ENCODE peak calls at places on chromosome 1, in nine cellular contexts. S is astrocyte, E is foreskin keratinocyte, V is hepatocyte, I is esophagus squamous epithelium, R is keratinocyte, P is Peyer's patch, J is ovary, U is breast epithelium. W is an unnamed sample.

GRCh38 chr1:184150776-184151531 is 99.4 kb downstream of the TSEN15 start:
- DNase-seq in E (no peak), P (no peak), S (peak; percentile 74), U (no peak), V (no peak), R (no peak), J (no peak), I (no peak), W (no peak)

GRCh38 chr1:1359668-1360468 is 1.5 kb upstream of the MXRA8 start:
- DNase-seq in P (no peak), R (no peak), I (no peak), J (peak; percentile 53), U (peak; percentile 74), S (peak; percentile 78), E (no peak), V (peak; percentile 61), W (no peak)

GRCh38 chr1:151536499-151536898 is 3.6 kb upstream of the TUFT1 start:
- DNase-seq in U (no peak), R (no peak), I (no peak), V (no peak), P (no peak), J (no peak), S (no peak), E (no peak), W (no peak)

GRCh38 chr1:9842073-9842711 is 18.4 kb upstream of the CLSTN1 start:
- DNase-seq in S (no peak), U (no peak), E (no peak), I (no peak), R (no peak), V (peak; percentile 7), P (peak; percentile 28), J (no peak), W (no peak)

GRCh38 chr1:190453550-190453949 is 24.1 kb downstream of the BRINP3 start:
- DNase-seq in P (no peak), V (no peak), E (no peak), J (no peak), I (no peak), R (no peak), U (no peak), S (no peak), W (peak; percentile 16)

GRCh38 chr1:56414728-56415224 is 164.6 kb downstream of the PLPP3 start:
- DNase-seq in P (no peak), I (no peak), U (no peak), J (no peak), V (peak; percentile 68), R (no peak), E (no peak), S (no peak), W (peak; percentile 25)

GRCh38 chr1:231139659-231140650 is 21.9 kb upstream of the TRIM67 start:
- DNase-seq in V (peak; percentile 26), U (peak; percentile 43), R (no peak), J (no peak), E (peak; percentile 36), S (peak; percentile 99), P (no peak), I (no peak), W (no peak)

GRCh38 chr1:77031101-77031662 is 163.9 kb downstream of the ST6GALNAC5 start:
- DNase-seq in P (no peak), V (peak; percentile 40), I (no peak), U (no peak), R (no peak), E (peak; percentile 57), S (peak; percentile 42), J (no peak), W (peak; percentile 21)

GRCh38 chr1:21677168-21677567 is 8.0 kb upstream of the RAP1GAP start:
- DNase-seq in S (no peak), R (no peak), J (no peak), V (no peak), I (no peak), E (no peak), P (no peak), U (peak; percentile 8), W (no peak)

GRCh38 chr1:161946071-161946987 is 77.3 kb downstream of the OLFML2B start:
- DNase-seq in U (no peak), J (no peak), V (no peak), S (peak; percentile 83), I (no peak), R (no peak), P (no peak), E (no peak), W (no peak)

GRCh38 chr1:184945678-184946412 is 28.5 kb downstream of the NIBAN1 start:
- DNase-seq in P (no peak), S (no peak), J (no peak), I (no peak), V (no peak), E (no peak), U (no peak), R (no peak), W (no peak)

GRCh38 chr1:100438789-100439188 is 86.5 kb downstream of the CDC14A start:
- DNase-seq in R (no peak), U (no peak), S (no peak), P (no peak), I (no peak), V (no peak), E (no peak), J (no peak), W (no peak)

GRCh38 chr1:19646366-19646765 is 2.3 kb downstream of the NBL1 start:
- DNase-seq in E (no peak), R (no peak), I (no peak), P (peak; percentile 88), J (no peak), V (no peak), S (no peak), U (no peak), W (peak; percentile 60)

GRCh38 chr1:98421098-98421460 is 240.4 kb upstream of the SNX7 start:
- DNase-seq in R (no peak), V (no peak), P (no peak), J (no peak), S (no peak), I (no peak), E (no peak), U (no peak), W (no peak)

GRCh38 chr1:225426395-225427248 is 1.2 kb downstream of the LBR start:
- DNase-seq in R (no peak), P (peak; percentile 68), U (no peak), V (peak; percentile 55), J (no peak), E (peak; percentile 62), S (peak; percentile 12), I (no peak), W (peak; percentile 56)

GRCh38 chr1:117630423-117630998 is 24.7 kb downstream of the TENT5C start:
- DNase-seq in S (no peak), J (no peak), U (no peak), I (no peak), V (no peak), P (no peak), R (no peak), E (no peak), W (no peak)

GRCh38 chr1:111199881-111200801 is at the start of gene DENND2D:
- DNase-seq in R (no peak), P (peak; percentile 64), S (no peak), V (no peak), U (peak; percentile 79), J (no peak), I (no peak), E (no peak), W (no peak)
- H3K27ac ChIP-seq in R (no peak within 1 kb of the TSS), P (peak within 1 kb of the TSS; percentile 97), S (no peak within 1 kb of the TSS), V (no peak within 1 kb of the TSS), U (peak within 1 kb of the TSS; percentile 86), J (no peak within 1 kb of the TSS), I (peak within 1 kb of the TSS; percentile 99), E (no peak within 1 kb of the TSS), W (no peak within 1 kb of the TSS)

DNA sequence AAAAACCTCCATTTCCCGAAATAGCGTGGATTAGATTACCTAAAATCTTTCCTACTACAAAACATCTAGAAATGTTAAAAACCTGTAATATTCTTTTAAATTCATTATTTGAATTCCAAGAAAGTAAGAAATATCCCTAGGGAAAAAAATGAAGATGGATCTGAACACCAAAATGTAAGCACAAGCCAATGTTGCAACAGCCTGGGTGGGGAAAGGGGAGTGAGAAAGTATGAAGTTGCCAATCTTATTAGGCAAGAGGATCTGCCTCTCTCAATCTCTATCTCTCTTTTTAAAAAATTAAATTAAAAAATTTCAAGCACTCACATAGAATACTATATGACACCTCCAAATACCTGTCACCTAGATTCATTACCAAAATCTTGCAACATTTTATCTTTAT is 74.9 kb upstream of the IRF2BP2 start:
- DNase-seq in E (no peak), R (no peak), U (no peak), S (no peak), P (no peak), J (no peak), I (no peak), V (no peak), W (no peak)
- H3K27ac ChIP-seq in E (no peak overlapping the region), R (no peak overlapping the region), U (peak overlapping the region; percentile 21), S (no peak overlapping the region), P (no peak overlapping the region), J (no peak overlapping the region), I (peak overlapping the region; percentile 55), V (no peak overlapping the region), W (no peak overlapping the region)

DNA sequence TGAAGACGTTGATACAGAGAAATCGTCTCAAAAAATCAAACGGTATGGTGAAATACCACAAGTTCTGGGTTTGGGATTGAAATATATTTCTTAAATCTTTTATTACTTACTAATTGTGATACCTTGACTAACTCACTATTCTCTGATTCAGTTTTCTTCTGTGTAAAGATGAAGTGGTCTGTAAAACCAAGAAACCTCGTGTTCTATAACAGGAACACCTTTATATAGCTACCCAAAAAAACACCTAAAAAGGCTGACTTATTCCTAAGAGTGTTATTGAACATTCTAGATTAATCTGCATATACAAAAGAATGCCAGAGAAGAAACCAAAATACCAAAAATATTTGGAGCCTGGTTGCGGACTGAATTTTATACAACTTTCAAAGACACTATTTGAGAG is 721 bp downstream of the LRRIQ3 start:
- DNase-seq in V (no peak), R (no peak), S (no peak), I (no peak), J (no peak), E (no peak), U (no peak), P (no peak), W (no peak)
- H3K27ac ChIP-seq in V (peak overlapping the region; percentile 64), R (peak overlapping the region; percentile 73), S (peak overlapping the region; percentile 87), I (no peak overlapping the region), J (no peak overlapping the region), E (peak overlapping the region; percentile 47), U (peak overlapping the region; percentile 86), P (peak overlapping the region; percentile 76), W (no peak overlapping the region)

GRCh38 chr1:243454328-243454997 is 198.6 kb downstream of the SDCCAG8 start:
- DNase-seq in I (no peak), E (peak; percentile 48), S (no peak), U (no peak), V (no peak), P (no peak), J (no peak), R (no peak), W (no peak)

GRCh38 chr1:243461700-243462099 is 205.9 kb downstream of the SDCCAG8 start:
- DNase-seq in E (no peak), U (no peak), P (no peak), R (no peak), S (no peak), I (no peak), J (no peak), V (no peak), W (no peak)

GRCh38 chr1:243462929-243463697 is 207.3 kb downstream of the SDCCAG8 start:
- DNase-seq in R (no peak), V (no peak), I (no peak), J (no peak), U (no peak), P (no peak), E (no peak), S (no peak), W (no peak)

GRCh38 chr1:243455760-243456651 is 200.2 kb downstream of the SDCCAG8 start:
- DNase-seq in V (no peak), I (no peak), E (no peak), R (no peak), U (no peak), J (no peak), P (no peak), S (no peak), W (no peak)

GRCh38 chr1:243459059-243459458 is 203.2 kb downstream of the SDCCAG8 start:
- DNase-seq in I (no peak), S (no peak), J (no peak), P (no peak), E (no peak), V (no peak), U (no peak), R (no peak), W (no peak)
- H3K27ac ChIP-seq in I (no peak overlapping the region), S (no peak overlapping the region), J (no peak overlapping the region), P (no peak overlapping the region), E (no peak overlapping the region), V (no peak overlapping the region), U (no peak overlapping the region), R (no peak overlapping the region), W (no peak overlapping the region)